ENCODE peak calls at places on chromosome 6, in six cellular contexts. B is esophagus squamous epithelium, E is Peyer's patch, Z is gastrocnemius medialis, M is body of pancreas, V is tibial nerve. J is an unnamed sample.

GRCh38 chr6:56144538-56145324 is 102.6 kb downstream of the COL21A1 start:
- DNase-seq in E (no peak), B (no peak), M (no peak), Z (no peak), V (no peak), J (no peak)

GRCh38 chr6:32396028-32396427 is 11.0 kb downstream of the BTNL2 start:
- DNase-seq in V (no peak), E (no peak), B (no peak), M (no peak), Z (no peak), J (no peak)

GRCh38 chr6:169955796-169956493 is 204.5 kb downstream of the ERMARD start:
- DNase-seq in V (no peak), Z (no peak), E (peak; percentile 38), B (no peak), M (no peak), J (no peak)

GRCh38 chr6:169858293-169858934 is 107.0 kb downstream of the ERMARD start:
- DNase-seq in M (no peak), V (no peak), E (no peak), Z (no peak), B (no peak), J (no peak)

GRCh38 chr6:25311251-25311910 is 32.2 kb downstream of the CARMIL1 start:
- DNase-seq in E (no peak), B (no peak), Z (no peak), V (no peak), M (no peak), J (no peak)

GRCh38 chr6:107700016-107700335 is 124.1 kb downstream of the SCML4 start:
- DNase-seq in M (no peak), B (no peak), Z (no peak), E (no peak), V (no peak), J (no peak)

GRCh38 chr6:156686940-156687874 is 90.0 kb upstream of the ARID1B start:
- DNase-seq in V (peak; percentile 85), Z (peak; percentile 90), B (peak; percentile 40), E (peak; percentile 95), M (peak; percentile 91), J (peak; percentile 93)

GRCh38 chr6:39593644-39594043 is 131.6 kb downstream of the KIF6 start:
- DNase-seq in M (no peak), Z (no peak), E (no peak), B (no peak), V (no peak), J (no peak)

GRCh38 chr6:128167552-128167951 is 266.7 kb upstream of the THEMIS start:
- DNase-seq in E (no peak), B (no peak), V (no peak), Z (no peak), M (no peak), J (no peak)

GRCh38 chr6:32369678-32370077 is 2.0 kb downstream of the TSBP1 start:
- DNase-seq in B (no peak), E (no peak), V (no peak), M (no peak), Z (no peak), J (no peak)

GRCh38 chr6:1700283-1700967 is 90.7 kb downstream of the FOXC1 start:
- DNase-seq in E (no peak), M (no peak), Z (no peak), B (no peak), V (no peak), J (no peak)

GRCh38 chr6:156562636-156563035 is 214.5 kb upstream of the ARID1B start:
- DNase-seq in Z (no peak), E (no peak), M (no peak), B (no peak), V (no peak), J (no peak)

GRCh38 chr6:159935633-159936032 is 33.2 kb upstream of the IGF2R start:
- DNase-seq in E (no peak), V (no peak), M (no peak), Z (no peak), B (no peak), J (no peak)

GRCh38 chr6:16901777-16902176 is 140.5 kb upstream of the ATXN1 start:
- DNase-seq in B (no peak), E (no peak), M (peak; percentile 51), V (peak; percentile 38), Z (peak; percentile 44), J (no peak)

GRCh38 chr6:165769401-165769800 is 106.4 kb upstream of the PDE10A start:
- DNase-seq in E (no peak), B (no peak), V (no peak), Z (no peak), M (no peak), J (no peak)

GRCh38 chr6:169363590-169363989 is 109.9 kb upstream of the THBS2 start:
- DNase-seq in B (no peak), E (no peak), M (no peak), V (no peak), Z (no peak), J (no peak)

GRCh38 chr6:168200571-168201134 is 118.9 kb downstream of the DACT2 start:
- DNase-seq in M (no peak), B (no peak), Z (no peak), V (peak; percentile 5), E (peak; percentile 49), J (no peak)

GRCh38 chr6:162056745-162057144 is 670.8 kb downstream of the PRKN start:
- DNase-seq in Z (no peak), M (no peak), V (no peak), B (no peak), E (no peak), J (no peak)

GRCh38 chr6:161135695-161136591 is 137.9 kb downstream of the AGPAT4 start:
- DNase-seq in B (no peak), Z (no peak), V (no peak), E (no peak), M (no peak), J (no peak)

GRCh38 chr6:33761922-33762629 is 15.4 kb upstream of the IP6K3 start:
- DNase-seq in Z (peak; percentile 98), M (peak; percentile 77), B (no peak), E (peak; percentile 83), V (no peak), J (peak; percentile 64)

GRCh38 chr6:107968081-107968480 is 10.1 kb upstream of the SEC63 start:
- DNase-seq in Z (no peak), B (no peak), V (no peak), E (no peak), M (no peak), J (no peak)

GRCh38 chr6:305371-306206 is 13.3 kb downstream of the DUSP22 start:
- DNase-seq in V (no peak), E (no peak), Z (no peak), M (no peak), B (no peak), J (no peak)

GRCh38 chr6:40436685-40437604 is 150.2 kb downstream of the LRFN2 start:
- DNase-seq in E (no peak), V (no peak), M (no peak), B (no peak), Z (no peak), J (no peak)

GRCh38 chr6:127570739-127571389 is 6.1 kb upstream of the C6orf58 start:
- DNase-seq in E (no peak), B (no peak), V (no peak), Z (no peak), M (no peak), J (no peak)

GRCh38 chr6:38302081-38302480 is 337.6 kb downstream of the BTBD9 start:
- DNase-seq in B (no peak), E (no peak), V (no peak), M (no peak), Z (no peak), J (no peak)

GRCh38 chr6:31403283-31403989 is at the start of gene MICA:
- DNase-seq in V (peak; percentile 84), B (peak; percentile 39), Z (peak; percentile 86), M (peak; percentile 90), E (peak; percentile 94), J (peak; percentile 74)

GRCh38 chr6:73262701-73263569 is at the start of gene KHDC1:
- DNase-seq in E (peak; percentile 56), Z (peak; percentile 14), M (peak; percentile 42), B (no peak), V (no peak), J (peak; percentile 66)

GRCh38 chr6:170516783-170517616 is 36.1 kb downstream of the PSMB1 start:
- DNase-seq in Z (peak; percentile 52), M (peak; percentile 46), V (no peak), B (peak; percentile 1), E (no peak), J (peak; percentile 46)

GRCh38 chr6:166955121-166955864 is 1.1 kb downstream of the RNASET2 start:
- DNase-seq in M (peak; percentile 28), E (no peak), V (no peak), Z (no peak), B (peak; percentile 37), J (peak; percentile 32)

GRCh38 chr6:136226027-136226673 is 24.0 kb downstream of the MTFR2 start:
- DNase-seq in Z (peak; percentile 24), M (peak; percentile 65), B (no peak), V (peak; percentile 38), E (no peak), J (peak; percentile 66)

GRCh38 chr6:136228811-136229210 is 21.3 kb downstream of the MTFR2 start:
- DNase-seq in E (no peak), B (no peak), V (no peak), Z (no peak), M (no peak), J (no peak)

GRCh38 chr6:136230219-136230980 is 19.7 kb downstream of the MTFR2 start:
- DNase-seq in B (no peak), V (no peak), E (no peak), Z (no peak), M (no peak), J (peak; percentile 43)

GRCh38 chr6:136226674-136227377 is 23.3 kb downstream of the MTFR2 start:
- DNase-seq in E (no peak), V (no peak), B (no peak), M (no peak), Z (no peak), J (peak; percentile 73)

DNA sequence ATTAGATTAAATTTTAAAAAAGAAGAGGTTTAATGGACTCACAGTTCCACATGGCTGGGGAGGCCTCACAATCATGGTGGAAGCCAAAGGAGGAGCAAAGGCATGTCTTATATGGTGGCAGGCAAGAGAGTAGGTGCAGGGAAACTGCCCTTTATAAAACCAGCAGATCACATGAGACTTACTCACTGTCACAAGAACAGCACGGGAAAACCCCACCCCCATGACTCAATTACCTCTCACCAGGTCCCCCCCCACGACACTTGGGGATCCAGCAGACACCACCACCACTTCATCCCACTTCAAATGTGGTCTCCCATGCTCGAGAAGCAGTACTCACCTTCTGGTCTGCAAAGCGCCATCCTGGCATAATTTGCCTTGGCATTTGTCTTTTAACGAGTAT is 24.6 kb downstream of the MTFR2 start:
- DNase-seq in M (no peak), Z (no peak), E (no peak), V (no peak), B (no peak), J (peak; percentile 13)
- TF ChIP-seq POLR2A in M (no peak), Z (no peak), E (no peak), V (no peak), B (no peak), J (no peak)

GRCh38 chr6:44247338-44248302 is 719 bp downstream of the HSP90AB1 start:
- DNase-seq in B (no peak), M (peak; percentile 81), E (peak; percentile 90), Z (peak; percentile 77), V (peak; percentile 64), J (peak; percentile 95)
- TF ChIP-seq POLR2A in B (peak; percentile 8), M (no peak), E (no peak), Z (peak; percentile 16), V (no peak), J (no peak)

GRCh38 chr6:87198496-87198895 is 43.1 kb downstream of the ZNF292 start:
- DNase-seq in M (no peak), B (no peak), E (no peak), Z (no peak), V (no peak), J (no peak)
- TF ChIP-seq POLR2A in M (no peak), B (no peak), E (no peak), Z (no peak), V (no peak), J (no peak)

GRCh38 chr6:3273707-3274521 is 15.2 kb downstream of the PSMG4 start:
- DNase-seq in Z (no peak), B (no peak), M (no peak), V (no peak), E (no peak), J (no peak)
- TF ChIP-seq POLR2A in Z (no peak), B (no peak), M (no peak), V (no peak), E (no peak), J (no peak)